ENCODE peak calls at places on chromosomes 12 and 14, in nine cellular contexts. T, V, P, S, J, C, I, R and E are unnamed samples.

GRCh38 chr12:96083020-96083489 is 47.7 kb upstream of the LTA4H start:
- DNase-seq in T (no peak), V (no peak), P (no peak), S (peak), J (no peak), C (no peak), I (no peak), R (no peak), E (no peak)

GRCh38 chr12:68538722-68539614 is 71.7 kb upstream of the RAP1B start:
- DNase-seq in T (peak), V (no peak), P (no peak), S (peak), J (no peak), C (peak), I (peak), R (no peak), E (peak)

GRCh38 chr12:46963977-46964376 is 115.4 kb upstream of the PCED1B start:
- DNase-seq in T (no peak), V (no peak), P (no peak), S (no peak), J (no peak), C (no peak), I (peak), R (no peak), E (no peak)

GRCh38 chr14:22822619-22823551 is 6.8 kb upstream of the MRPL52 start:
- DNase-seq in T (no peak), V (peak), P (peak), S (peak), J (peak), C (peak), I (peak), R (peak), E (peak)

GRCh38 chr14:23056257-23056955 is 914 bp downstream of the CDH24 start:
- DNase-seq in T (no peak), V (no peak), P (peak), S (peak), J (peak), C (peak), I (peak), R (peak), E (peak)

GRCh38 chr12:70197362-70197744 is 45.9 kb upstream of the CNOT2 start:
- DNase-seq in T (peak), V (no peak), P (no peak), S (no peak), J (no peak), C (no peak), I (no peak), R (no peak), E (no peak)

GRCh38 chr12:107537464-107538119 is 148.0 kb upstream of the PWP1 start:
- DNase-seq in T (no peak), V (no peak), P (no peak), S (no peak), J (no peak), C (no peak), I (no peak), R (no peak), E (peak)

GRCh38 chr12:63941879-63942278 is 97.4 kb downstream of the SRGAP1 start:
- DNase-seq in T (no peak), V (no peak), P (no peak), S (no peak), J (no peak), C (no peak), I (no peak), R (no peak), E (no peak)

GRCh38 chr14:68594737-68595380 is 198.0 kb downstream of the ZFP36L1 start:
- DNase-seq in T (no peak), V (no peak), P (no peak), S (no peak), J (no peak), C (no peak), I (peak), R (no peak), E (no peak)

GRCh38 chr14:64721391-64721791 is 17.2 kb downstream of the PLEKHG3 start:
- DNase-seq in T (peak), V (no peak), P (no peak), S (peak), J (peak), C (peak), I (peak), R (no peak), E (peak)

GRCh38 chr14:33563492-33563891 is 387.4 kb downstream of the EGLN3 start:
- DNase-seq in T (no peak), V (no peak), P (no peak), S (no peak), J (no peak), C (no peak), I (no peak), R (no peak), E (no peak)

GRCh38 chr14:89563503-89563902 is 146.5 kb upstream of the FOXN3 start:
- DNase-seq in T (no peak), V (no peak), P (no peak), S (no peak), J (no peak), C (no peak), I (no peak), R (no peak), E (no peak)

GRCh38 chr12:9118161-9118560 is 2.4 kb upstream of the A2M start:
- DNase-seq in T (peak), V (no peak), P (no peak), S (no peak), J (no peak), C (no peak), I (no peak), R (no peak), E (peak)

GRCh38 chr12:102948941-102949352 is 8.5 kb upstream of the ASCL1 start:
- DNase-seq in T (no peak), V (no peak), P (peak), S (peak), J (peak), C (no peak), I (peak), R (peak), E (peak)

GRCh38 chr14:68473794-68474193 is 319.1 kb downstream of the ZFP36L1 start:
- DNase-seq in T (no peak), V (peak), P (peak), S (no peak), J (no peak), C (no peak), I (no peak), R (no peak), E (no peak)

GRCh38 chr12:120444676-120445075 is 1.5 kb downstream of the TRIAP1 start:
- DNase-seq in T (no peak), V (no peak), P (no peak), S (no peak), J (no peak), C (no peak), I (no peak), R (no peak), E (no peak)
- H3K4me3 ChIP-seq in T (no peak), V (no peak), P (peak), S (no peak), J (no peak), C (no peak), I (no peak), R (no peak), E (peak)

GRCh38 chr14:72434856-72435255 is 459.0 kb downstream of the DPF3 start:
- DNase-seq in T (no peak), V (no peak), P (no peak), S (no peak), J (no peak), C (no peak), I (no peak), R (no peak), E (no peak)
- H3K4me3 ChIP-seq in T (no peak), V (no peak), P (no peak), S (no peak), J (no peak), C (no peak), I (no peak), R (no peak), E (no peak)

GRCh38 chr12:20477691-20478090 is 109.4 kb downstream of the PDE3A start:
- DNase-seq in T (no peak), V (no peak), P (no peak), S (peak), J (no peak), C (no peak), I (no peak), R (no peak), E (no peak)
- H3K4me3 ChIP-seq in T (no peak), V (no peak), P (no peak), S (no peak), J (no peak), C (no peak), I (no peak), R (no peak), E (no peak)

GRCh38 chr12:25301798-25302197 is 51.1 kb upstream of the KRAS start:
- DNase-seq in T (no peak), V (no peak), P (no peak), S (peak), J (no peak), C (no peak), I (no peak), R (no peak), E (no peak)
- H3K4me3 ChIP-seq in T (no peak), V (no peak), P (no peak), S (no peak), J (no peak), C (no peak), I (no peak), R (no peak), E (no peak)

GRCh38 chr12:113768850-113769249 is 197.3 kb downstream of the RBM19 start:
- DNase-seq in T (no peak), V (no peak), P (no peak), S (no peak), J (no peak), C (no peak), I (no peak), R (no peak), E (no peak)

GRCh38 chr12:113772505-113773030 is 193.6 kb downstream of the RBM19 start:
- DNase-seq in T (no peak), V (no peak), P (no peak), S (no peak), J (no peak), C (no peak), I (no peak), R (no peak), E (no peak)

GRCh38 chr12:113766880-113767878 is 198.9 kb downstream of the RBM19 start:
- DNase-seq in T (no peak), V (peak), P (no peak), S (peak), J (no peak), C (no peak), I (no peak), R (no peak), E (no peak)

GRCh38 chr12:113769322-113769721 is 196.8 kb downstream of the RBM19 start:
- DNase-seq in T (no peak), V (no peak), P (no peak), S (no peak), J (no peak), C (no peak), I (no peak), R (no peak), E (no peak)

GRCh38 chr12:113770389-113770865 is 195.7 kb downstream of the RBM19 start:
- DNase-seq in T (no peak), V (no peak), P (no peak), S (no peak), J (no peak), C (no peak), I (peak), R (no peak), E (no peak)
- H3K4me3 ChIP-seq in T (no peak), V (no peak), P (no peak), S (no peak), J (no peak), C (no peak), I (no peak), R (no peak), E (no peak)

GRCh38 chr12:52279683-52280318 is 5.4 kb downstream of the KRT86 start:
- DNase-seq in T (no peak), V (peak), P (no peak), S (peak), J (no peak), C (no peak), I (no peak), R (no peak), E (no peak)

GRCh38 chr12:52277486-52278245 is 3.2 kb downstream of the KRT86 start:
- DNase-seq in T (no peak), V (no peak), P (no peak), S (no peak), J (no peak), C (no peak), I (no peak), R (no peak), E (no peak)

GRCh38 chr12:52280319-52280795 is 5.9 kb downstream of the KRT86 start:
- DNase-seq in T (no peak), V (peak), P (no peak), S (peak), J (no peak), C (peak), I (no peak), R (no peak), E (peak)

GRCh38 chr12:52278530-52278929 is 4.1 kb downstream of the KRT86 start:
- DNase-seq in T (no peak), V (no peak), P (no peak), S (no peak), J (no peak), C (no peak), I (no peak), R (no peak), E (no peak)

GRCh38 chr12:52278931-52279682 is 4.7 kb downstream of the KRT86 start:
- DNase-seq in T (no peak), V (no peak), P (peak), S (peak), J (peak), C (peak), I (peak), R (peak), E (peak)
- H3K4me3 ChIP-seq in T (peak), V (peak), P (no peak), S (no peak), J (no peak), C (peak), I (no peak), R (peak), E (no peak)

GRCh38 chr14:101563654-101564443 is 2.6 kb downstream of the DIO3 start:
- DNase-seq in T (no peak), V (no peak), P (no peak), S (no peak), J (peak), C (no peak), I (no peak), R (peak), E (no peak)

GRCh38 chr14:101563352-101563653 is 2.0 kb downstream of the DIO3 start:
- DNase-seq in T (no peak), V (no peak), P (no peak), S (no peak), J (no peak), C (no peak), I (no peak), R (no peak), E (no peak)

GRCh38 chr14:101561145-101561896 is at the start of gene DIO3:
- DNase-seq in T (no peak), V (no peak), P (no peak), S (no peak), J (no peak), C (no peak), I (no peak), R (peak), E (no peak)

GRCh38 chr14:101561897-101562490 is 699 bp downstream of the DIO3 start:
- DNase-seq in T (no peak), V (no peak), P (no peak), S (no peak), J (no peak), C (no peak), I (no peak), R (no peak), E (no peak)

DNA sequence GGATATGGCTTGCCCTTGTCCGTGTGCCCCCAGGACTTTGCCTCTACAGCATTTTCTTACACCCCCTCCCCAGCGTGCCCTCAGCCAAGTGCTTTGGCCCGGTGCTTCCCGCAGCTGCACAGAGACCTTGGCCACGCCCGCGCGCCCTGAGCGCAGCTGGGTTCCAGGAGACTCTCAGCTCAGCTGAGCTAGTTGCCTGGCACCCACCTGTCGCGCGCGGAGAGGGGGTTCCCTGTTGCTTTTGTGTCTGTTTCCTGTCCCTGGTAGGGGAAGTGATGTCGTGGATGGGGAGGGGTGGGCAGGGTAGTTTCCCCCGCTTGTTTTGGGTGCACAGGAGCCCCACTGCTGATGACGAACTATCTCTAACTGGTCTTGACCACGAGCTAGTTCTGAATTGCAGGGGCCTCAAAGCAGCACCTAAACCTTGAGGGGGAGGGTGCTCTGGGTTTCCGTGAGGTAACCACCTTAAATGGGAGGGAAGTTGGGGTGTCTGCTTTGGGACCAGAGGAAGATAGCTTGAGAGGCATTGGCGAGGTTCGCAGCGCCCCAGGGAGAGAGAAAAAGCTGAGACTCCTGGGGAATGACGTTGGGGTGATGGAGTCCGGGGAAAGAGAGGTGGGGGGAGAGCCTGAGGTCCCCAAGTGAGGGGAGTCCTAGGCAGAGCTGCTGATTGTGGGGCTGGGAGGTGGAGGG is 1.5 kb downstream of the DIO3 start:
- DNase-seq in T (no peak), V (no peak), P (peak), S (no peak), J (peak), C (no peak), I (no peak), R (peak), E (no peak)
- H3K4me3 ChIP-seq in T (no peak), V (no peak), P (peak), S (no peak), J (no peak), C (no peak), I (no peak), R (no peak), E (no peak)

DNA sequence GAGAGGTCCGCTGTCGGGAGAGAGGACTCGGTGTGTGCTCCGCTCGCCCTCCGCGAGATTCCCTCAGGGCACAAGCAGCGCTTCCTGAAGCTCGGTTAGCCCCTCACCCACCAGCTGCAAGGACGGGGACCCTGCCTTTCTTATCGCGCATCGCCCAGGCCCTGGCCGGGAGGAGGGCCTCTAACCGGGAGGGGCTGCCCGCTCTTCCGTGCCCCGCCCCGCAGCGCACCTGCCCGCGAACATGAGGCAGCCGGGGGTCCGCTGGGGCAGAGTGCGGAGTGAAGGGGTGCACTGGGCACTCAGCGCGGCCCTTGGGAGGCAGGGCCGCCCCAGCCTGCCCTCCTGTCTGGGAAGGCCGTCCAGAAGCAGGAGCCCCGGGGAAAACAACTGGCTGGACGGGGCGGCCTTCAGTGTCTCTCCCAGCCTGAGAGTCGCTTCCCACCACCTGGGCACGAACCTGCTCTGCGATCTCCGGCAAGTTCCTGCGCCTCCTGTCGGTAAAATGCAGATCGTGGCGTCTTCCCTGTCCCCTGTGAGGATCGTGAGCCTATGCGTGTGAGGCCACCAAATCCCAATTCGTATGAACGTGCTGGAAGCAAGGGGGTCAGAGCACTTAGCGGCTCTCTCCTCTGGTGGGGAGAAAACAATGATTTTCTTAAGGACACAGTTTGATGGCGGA is 28.0 kb upstream of the ADIPOR2 start:
- DNase-seq in T (no peak), V (no peak), P (no peak), S (no peak), J (peak), C (peak), I (peak), R (peak), E (no peak)
- H3K4me3 ChIP-seq in T (no peak), V (peak), P (no peak), S (no peak), J (peak), C (no peak), I (peak), R (no peak), E (no peak)

DNA sequence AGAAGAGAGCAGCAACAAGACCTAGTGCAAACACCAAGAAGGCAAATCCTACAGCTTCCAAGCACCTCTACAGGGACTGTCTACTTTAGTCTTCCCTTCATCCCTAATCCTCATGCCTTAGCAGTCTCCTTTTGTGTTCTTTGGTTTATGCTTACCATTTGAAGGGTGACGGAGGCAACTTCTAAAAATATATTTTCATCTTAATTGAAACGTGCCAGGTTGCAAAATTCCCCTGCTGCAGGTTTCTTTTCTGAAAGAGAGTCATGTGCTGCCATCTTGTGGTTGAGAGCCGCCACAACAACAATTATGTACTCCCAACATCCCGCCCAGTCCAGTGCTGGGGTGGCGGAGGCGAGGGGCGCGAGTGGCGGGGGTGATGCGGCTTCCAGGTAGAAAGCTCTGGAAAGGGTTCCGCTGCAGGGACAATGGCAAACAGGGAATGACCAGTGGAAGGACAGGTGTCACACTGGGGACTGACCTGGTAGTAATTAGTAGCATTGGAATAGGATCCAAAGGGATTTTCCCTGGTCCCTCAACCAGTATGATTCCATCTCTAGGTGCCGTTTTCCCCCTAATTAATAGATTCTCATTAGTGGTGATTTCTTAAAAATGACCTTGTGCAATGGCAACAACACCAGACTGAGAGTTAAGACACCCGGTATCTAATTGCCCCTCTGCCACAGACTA is 80.3 kb upstream of the GNG2 start:
- DNase-seq in T (peak), V (no peak), P (peak), S (peak), J (peak), C (peak), I (peak), R (peak), E (peak)
- H3K4me3 ChIP-seq in T (no peak), V (no peak), P (no peak), S (no peak), J (no peak), C (no peak), I (no peak), R (peak), E (no peak)

GRCh38 chr12:91111366-91112321 is at the start of gene LUM:
- DNase-seq in T (peak), V (no peak), P (no peak), S (peak), J (no peak), C (no peak), I (no peak), R (peak), E (no peak)
- H3K4me3 ChIP-seq in T (peak), V (no peak), P (no peak), S (peak), J (no peak), C (peak), I (no peak), R (peak), E (no peak)